ENCODE peak calls at places on chromosomes 16 and 17, in eight cellular contexts. A is GM12878; U is stimulated activated effector memory CD8-positive, alpha-beta T cell treated with anti-CD3 and anti-CD28 coated beads, Interleukin-12 subunit alpha, Interleukin-12 subunit beta, amount 100 ng/mL, for 72 hours; R is activated CD8-positive, alpha-beta memory T cell treated with anti-CD3 and anti-CD28 coated beads for 24 hours; G is HEK293T; H is AG20443; Y is NCI-H510A; Q is hippocampal formation. B is an unnamed sample.
A peak's percentile ranks its signal among the peaks of the same experiment; 100 is the strongest.

GRCh38 chr16:30775381-30776099 is 11.5 kb downstream of the ZNF629 start:
- DNase-seq in A (no peak), U (peak; percentile 30), R (peak; percentile 88), G (peak; percentile 97), H (peak; percentile 95), Y (peak; percentile 76), Q (peak; percentile 76), B (peak; percentile 31)

GRCh38 chr17:13403982-13404931 is 197.5 kb downstream of the HS3ST3A1 start:
- DNase-seq in A (no peak), U (no peak), R (no peak), G (no peak), H (no peak), Y (no peak), Q (no peak), B (no peak)

GRCh38 chr16:29702307-29702706 is 23.3 kb downstream of the QPRT start:
- DNase-seq in A (peak; percentile 35), U (no peak), R (no peak), G (no peak), H (no peak), Y (no peak), Q (no peak), B (peak; percentile 68)

GRCh38 chr16:10876799-10877341 is at the start of gene CIITA:
- DNase-seq in A (peak; percentile 97), U (peak; percentile 51), R (peak; percentile 78), G (no peak), H (peak; percentile 71), Y (no peak), Q (peak; percentile 61), B (peak; percentile 56)

GRCh38 chr16:23320695-23321094 is 18.6 kb downstream of the SCNN1B start:
- DNase-seq in A (no peak), U (no peak), R (no peak), G (no peak), H (no peak), Y (no peak), Q (no peak), B (no peak)

GRCh38 chr17:74298690-74299617 is 24.9 kb downstream of the DNAI2 start:
- DNase-seq in A (no peak), U (no peak), R (no peak), G (no peak), H (no peak), Y (no peak), Q (no peak), B (no peak)

GRCh38 chr16:66521951-66522771 is 27.8 kb downstream of the TK2 start:
- DNase-seq in A (peak; percentile 86), U (peak; percentile 82), R (peak; percentile 94), G (no peak), H (peak; percentile 57), Y (no peak), Q (peak; percentile 28), B (peak; percentile 67)

GRCh38 chr17:77861981-77862645 is 96.4 kb upstream of the TNRC6C start:
- DNase-seq in A (no peak), U (no peak), R (no peak), G (no peak), H (no peak), Y (no peak), Q (no peak), B (no peak)

GRCh38 chr16:74291577-74292208 is 4.9 kb upstream of the PSMD7 start:
- DNase-seq in A (no peak), U (no peak), R (no peak), G (no peak), H (no peak), Y (no peak), Q (no peak), B (no peak)

GRCh38 chr17:46870116-46870803 is 18.9 kb downstream of the WNT9B start:
- DNase-seq in A (no peak), U (no peak), R (no peak), G (no peak), H (no peak), Y (no peak), Q (no peak), B (no peak)

GRCh38 chr16:23836404-23837291 is 865 bp downstream of the PRKCB start:
- DNase-seq in A (no peak), U (peak; percentile 27), R (peak; percentile 85), G (peak; percentile 21), H (no peak), Y (no peak), Q (no peak), B (peak; percentile 53)

GRCh38 chr17:2042355-2042929 is 620 bp downstream of the OVCA2 start:
- DNase-seq in A (no peak), U (no peak), R (no peak), G (peak; percentile 34), H (peak; percentile 37), Y (no peak), Q (no peak), B (no peak)

GRCh38 chr17:6710317-6710716 is 2.9 kb downstream of the SLC13A5 start:
- DNase-seq in A (no peak), U (no peak), R (peak; percentile 38), G (no peak), H (no peak), Y (no peak), Q (no peak), B (no peak)

GRCh38 chr17:79075433-79075805 is 795 bp downstream of the ENGASE start:
- DNase-seq in A (no peak), U (no peak), R (peak; percentile 75), G (no peak), H (no peak), Y (no peak), Q (no peak), B (peak; percentile 20)

GRCh38 chr16:86662740-86663139 is 84.4 kb downstream of the FOXL1 start:
- DNase-seq in A (no peak), U (no peak), R (no peak), G (no peak), H (no peak), Y (no peak), Q (no peak), B (no peak)

GRCh38 chr16:85423631-85424030 is 189.5 kb upstream of the GSE1 start:
- DNase-seq in A (no peak), U (no peak), R (peak; percentile 41), G (no peak), H (no peak), Y (no peak), Q (no peak), B (no peak)

GRCh38 chr17:61456688-61457225 is 4.5 kb downstream of the TBX4 start:
- DNase-seq in A (no peak), U (no peak), R (no peak), G (no peak), H (no peak), Y (no peak), Q (no peak), B (no peak)

GRCh38 chr17:1709971-1710806 is at the start of gene TLCD2:
- DNase-seq in A (no peak), U (no peak), R (peak; percentile 65), G (peak; percentile 64), H (peak; percentile 87), Y (no peak), Q (no peak), B (no peak)

GRCh38 chr16:3087243-3087791 is 11.8 kb downstream of the ZSCAN10 start:
- DNase-seq in A (no peak), U (no peak), R (no peak), G (no peak), H (peak; percentile 17), Y (no peak), Q (no peak), B (no peak)

GRCh38 chr16:50025544-50025931 is 513 bp downstream of the CNEP1R1 start:
- DNase-seq in A (no peak), U (peak; percentile 7), R (no peak), G (peak; percentile 42), H (peak; percentile 36), Y (no peak), Q (no peak), B (peak; percentile 27)

GRCh38 chr17:20191066-20191465 is 181.9 kb downstream of the SPECC1 start:
- DNase-seq in A (no peak), U (no peak), R (no peak), G (no peak), H (no peak), Y (no peak), Q (no peak), B (no peak)

GRCh38 chr17:79243603-79243990 is 169.0 kb downstream of the ENGASE start:
- DNase-seq in A (no peak), U (no peak), R (no peak), G (no peak), H (no peak), Y (no peak), Q (no peak), B (no peak)

GRCh38 chr17:27473748-27474609 is 17.7 kb downstream of the KSR1 start:
- DNase-seq in A (peak; percentile 97), U (peak; percentile 53), R (peak; percentile 83), G (no peak), H (no peak), Y (no peak), Q (no peak), B (peak; percentile 63)

GRCh38 chr17:142102-142661 is 4.8 kb downstream of the SCGB1C2 start:
- DNase-seq in A (no peak), U (peak; percentile 1), R (peak; percentile 55), G (peak; percentile 18), H (no peak), Y (no peak), Q (no peak), B (peak; percentile 29)

GRCh38 chr16:9441021-9441420 is 349.6 kb downstream of the HAPSTR1 start:
- DNase-seq in A (no peak), U (no peak), R (no peak), G (no peak), H (no peak), Y (no peak), Q (no peak), B (no peak)

GRCh38 chr17:27810211-27810901 is 10.0 kb upstream of the NOS2 start:
- DNase-seq in A (peak; percentile 76), U (no peak), R (no peak), G (no peak), H (no peak), Y (peak; percentile 51), Q (no peak), B (no peak)

GRCh38 chr16:64654137-64654652 is 467.7 kb downstream of the CDH11 start:
- DNase-seq in A (no peak), U (no peak), R (no peak), G (no peak), H (no peak), Y (no peak), Q (no peak), B (no peak)

GRCh38 chr17:6286239-6286638 is 148.7 kb downstream of the AIPL1 start:
- DNase-seq in A (no peak), U (no peak), R (no peak), G (peak; percentile 32), H (no peak), Y (no peak), Q (no peak), B (no peak)